ENCODE peak calls at places on chromosomes 16 and 17, in six cellular contexts. O, H, Y, W, G and M are unnamed samples.

GRCh38 chr16:27847030-27847550 is 216.4 kb downstream of the GSG1L start:
- DNase-seq in O (no peak), H (no peak), Y (no peak), W (no peak), G (no peak), M (no peak)

GRCh38 chr17:68197091-68197996 is 50.5 kb upstream of the AMZ2 start:
- DNase-seq in O (peak), H (no peak), Y (peak), W (peak), G (no peak), M (no peak)

GRCh38 chr17:80781851-80782277 is 209.8 kb upstream of the CHMP6 start:
- DNase-seq in O (no peak), H (no peak), Y (no peak), W (peak), G (no peak), M (no peak)

GRCh38 chr17:76740329-76741118 is 2.6 kb downstream of the MFSD11 start:
- DNase-seq in O (no peak), H (no peak), Y (no peak), W (peak), G (no peak), M (no peak)

GRCh38 chr17:78875738-78876597 is 27.0 kb downstream of the CEP295NL start:
- DNase-seq in O (no peak), H (no peak), Y (no peak), W (no peak), G (no peak), M (no peak)

GRCh38 chr17:61376931-61377838 is 22.5 kb upstream of the TBX2 start:
- DNase-seq in O (no peak), H (no peak), Y (no peak), W (no peak), G (no peak), M (no peak)

GRCh38 chr17:35187481-35187880 is 6.7 kb downstream of the SLC35G3 start:
- DNase-seq in O (no peak), H (no peak), Y (no peak), W (no peak), G (no peak), M (no peak)

GRCh38 chr16:5382484-5382883 is 284.9 kb upstream of the EEF2KMT start:
- DNase-seq in O (no peak), H (no peak), Y (no peak), W (no peak), G (no peak), M (no peak)

GRCh38 chr17:58728831-58729230 is 26.8 kb upstream of the PPM1E start:
- DNase-seq in O (no peak), H (no peak), Y (no peak), W (no peak), G (no peak), M (no peak)

GRCh38 chr17:35046740-35047283 is 16.7 kb downstream of the RFFL start:
- DNase-seq in O (peak), H (peak), Y (no peak), W (peak), G (peak), M (no peak)

GRCh38 chr17:42312285-42313130 is 24.2 kb downstream of the STAT5A start:
- DNase-seq in O (peak), H (no peak), Y (peak), W (peak), G (peak), M (peak)

GRCh38 chr16:81366316-81366932 is 51.7 kb downstream of the GAN start:
- DNase-seq in O (peak), H (peak), Y (no peak), W (peak), G (peak), M (no peak)

GRCh38 chr17:2894782-2895181 is 98.5 kb downstream of the RAP1GAP2 start:
- DNase-seq in O (no peak), H (no peak), Y (no peak), W (no peak), G (no peak), M (no peak)

GRCh38 chr16:19777061-19777460 is 59.0 kb downstream of the IQCK start:
- DNase-seq in O (peak), H (no peak), Y (no peak), W (no peak), G (no peak), M (no peak)

GRCh38 chr17:71987634-71988033 is 133.2 kb upstream of the SOX9 start:
- DNase-seq in O (no peak), H (no peak), Y (no peak), W (no peak), G (no peak), M (no peak)

GRCh38 chr17:732788-733720 is 658 bp downstream of the TLCD3A start:
- DNase-seq in O (no peak), H (no peak), Y (peak), W (peak), G (no peak), M (peak)

GRCh38 chr16:76955629-76956028 is 235.4 kb upstream of the MON1B start:
- DNase-seq in O (no peak), H (no peak), Y (no peak), W (no peak), G (no peak), M (no peak)

GRCh38 chr16:28616636-28617035 is 6.8 kb upstream of the SULT1A1 start:
- DNase-seq in O (no peak), H (no peak), Y (no peak), W (no peak), G (no peak), M (no peak)

GRCh38 chr17:6496116-6496481 is 51.8 kb downstream of the PIMREG start:
- DNase-seq in O (no peak), H (no peak), Y (peak), W (peak), G (no peak), M (no peak)

GRCh38 chr17:5437721-5438317 is 1.1 kb downstream of the C1QBP start:
- DNase-seq in O (no peak), H (no peak), Y (no peak), W (no peak), G (no peak), M (no peak)

GRCh38 chr16:66832661-66833305 is 2.0 kb upstream of the NAE1 start:
- DNase-seq in O (no peak), H (no peak), Y (peak), W (no peak), G (no peak), M (no peak)

GRCh38 chr17:35242158-35242804 is 591 bp upstream of the SLFN5 start:
- DNase-seq in O (peak), H (no peak), Y (peak), W (no peak), G (peak), M (peak)

GRCh38 chr17:72602517-72603345 is 481.9 kb downstream of the SOX9 start:
- DNase-seq in O (no peak), H (no peak), Y (peak), W (no peak), G (no peak), M (no peak)

GRCh38 chr17:36475346-36475970 is 11.0 kb upstream of the ZNHIT3 start:
- DNase-seq in O (no peak), H (no peak), Y (no peak), W (no peak), G (no peak), M (no peak)

GRCh38 chr16:85607331-85607765 is 5.8 kb upstream of the GSE1 start:
- DNase-seq in O (no peak), H (no peak), Y (peak), W (peak), G (no peak), M (no peak)

GRCh38 chr16:79618712-79619050 is 18.1 kb upstream of the MAF start:
- DNase-seq in O (no peak), H (no peak), Y (no peak), W (no peak), G (no peak), M (no peak)

GRCh38 chr16:69311533-69312388 is 611 bp downstream of the VPS4A start:
- DNase-seq in O (peak), H (no peak), Y (peak), W (peak), G (peak), M (peak)

GRCh38 chr16:69309316-69309715 is 1.8 kb upstream of the VPS4A start:
- DNase-seq in O (no peak), H (no peak), Y (no peak), W (no peak), G (no peak), M (no peak)

GRCh38 chr16:69310479-69311114 is 553 bp upstream of the VPS4A start:
- DNase-seq in O (no peak), H (no peak), Y (no peak), W (no peak), G (no peak), M (no peak)

GRCh38 chr16:69313469-69313868 is 2.3 kb downstream of the VPS4A start:
- DNase-seq in O (no peak), H (no peak), Y (no peak), W (no peak), G (no peak), M (no peak)

DNA sequence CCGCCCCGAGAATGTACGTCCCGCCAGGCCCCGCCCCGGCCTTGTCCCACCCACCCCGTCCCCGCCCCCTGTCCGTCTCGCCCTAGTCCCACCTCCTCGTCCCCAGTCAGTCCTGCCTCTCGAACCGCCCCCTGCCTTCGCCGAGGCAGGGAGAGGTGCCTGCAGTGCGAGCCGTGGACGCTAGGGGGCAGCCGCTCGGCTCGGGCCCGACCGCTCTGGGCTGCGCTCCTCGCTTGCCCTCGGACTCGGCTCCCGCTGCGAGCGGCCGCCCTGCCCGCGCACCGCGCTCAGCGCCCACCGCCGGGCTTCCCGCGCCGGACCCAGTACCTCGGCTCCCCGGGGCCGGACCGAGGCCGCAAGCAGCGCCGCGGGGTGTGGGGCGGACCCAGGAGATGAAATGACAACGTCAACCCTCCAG is at the start of gene VPS4A:
- DNase-seq in O (peak), H (peak), Y (peak), W (peak), G (peak), M (peak)
- TF ChIP-seq POLR2A in O (no peak), H (peak), Y (peak), W (no peak), G (peak), M (peak)

GRCh38 chr16:3152273-3153076 is 17.6 kb downstream of the ZNF213 start:
- DNase-seq in O (no peak), H (peak), Y (peak), W (peak), G (peak), M (no peak)
- TF ChIP-seq POLR2AphosphoS5 in O (no peak), H (no peak), Y (no peak), W (no peak), G (no peak), M (no peak)

GRCh38 chr17:64785050-64785449 is 122.9 kb upstream of the SMURF2 start:
- DNase-seq in O (no peak), H (no peak), Y (no peak), W (no peak), G (no peak), M (no peak)
- TF ChIP-seq TAF1 in O (no peak), H (no peak), Y (no peak), W (no peak), G (no peak), M (no peak)

GRCh38 chr17:17581509-17581908 is 10.0 kb downstream of the PEMT start:
- DNase-seq in O (no peak), H (no peak), Y (no peak), W (no peak), G (no peak), M (no peak)
- TF ChIP-seq POLR2A in O (no peak), H (no peak), Y (no peak), W (no peak), G (no peak), M (no peak)

DNA sequence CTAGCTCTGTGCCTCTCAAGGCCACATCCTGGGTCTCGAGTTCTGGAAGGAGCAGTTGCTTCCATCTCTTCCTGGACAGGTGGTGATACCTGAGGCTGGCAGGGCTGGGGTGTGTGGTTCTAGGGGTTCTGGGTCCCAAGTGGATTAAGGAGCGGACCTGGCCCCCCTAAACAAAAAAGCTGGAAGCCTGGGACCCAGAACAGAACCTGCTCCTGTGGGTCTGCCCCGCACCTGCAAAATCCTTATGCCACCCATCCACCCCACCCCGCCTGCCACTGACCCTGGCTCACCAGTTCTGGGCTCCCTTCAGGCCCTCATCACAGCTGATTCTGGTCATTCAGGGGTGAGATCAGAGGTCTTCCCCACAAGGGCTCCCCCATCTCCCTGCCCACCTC is 44.8 kb downstream of the ADCY7 start:
- DNase-seq in O (no peak), H (no peak), Y (no peak), W (no peak), G (no peak), M (no peak)
- TF ChIP-seq POLR2AphosphoS5 in O (no peak), H (no peak), Y (no peak), W (no peak), G (no peak), M (no peak)

GRCh38 chr17:50184057-50184456 is 17.4 kb downstream of the COL1A1 start:
- DNase-seq in O (no peak), H (no peak), Y (no peak), W (no peak), G (no peak), M (no peak)

GRCh38 chr17:50184611-50185398 is 16.6 kb downstream of the COL1A1 start:
- DNase-seq in O (peak), H (no peak), Y (no peak), W (no peak), G (no peak), M (no peak)

GRCh38 chr17:50187403-50187735 is 14.1 kb downstream of the COL1A1 start:
- DNase-seq in O (no peak), H (no peak), Y (no peak), W (no peak), G (no peak), M (no peak)

GRCh38 chr17:50186661-50187402 is 14.6 kb downstream of the COL1A1 start:
- DNase-seq in O (no peak), H (no peak), Y (no peak), W (no peak), G (no peak), M (no peak)

DNA sequence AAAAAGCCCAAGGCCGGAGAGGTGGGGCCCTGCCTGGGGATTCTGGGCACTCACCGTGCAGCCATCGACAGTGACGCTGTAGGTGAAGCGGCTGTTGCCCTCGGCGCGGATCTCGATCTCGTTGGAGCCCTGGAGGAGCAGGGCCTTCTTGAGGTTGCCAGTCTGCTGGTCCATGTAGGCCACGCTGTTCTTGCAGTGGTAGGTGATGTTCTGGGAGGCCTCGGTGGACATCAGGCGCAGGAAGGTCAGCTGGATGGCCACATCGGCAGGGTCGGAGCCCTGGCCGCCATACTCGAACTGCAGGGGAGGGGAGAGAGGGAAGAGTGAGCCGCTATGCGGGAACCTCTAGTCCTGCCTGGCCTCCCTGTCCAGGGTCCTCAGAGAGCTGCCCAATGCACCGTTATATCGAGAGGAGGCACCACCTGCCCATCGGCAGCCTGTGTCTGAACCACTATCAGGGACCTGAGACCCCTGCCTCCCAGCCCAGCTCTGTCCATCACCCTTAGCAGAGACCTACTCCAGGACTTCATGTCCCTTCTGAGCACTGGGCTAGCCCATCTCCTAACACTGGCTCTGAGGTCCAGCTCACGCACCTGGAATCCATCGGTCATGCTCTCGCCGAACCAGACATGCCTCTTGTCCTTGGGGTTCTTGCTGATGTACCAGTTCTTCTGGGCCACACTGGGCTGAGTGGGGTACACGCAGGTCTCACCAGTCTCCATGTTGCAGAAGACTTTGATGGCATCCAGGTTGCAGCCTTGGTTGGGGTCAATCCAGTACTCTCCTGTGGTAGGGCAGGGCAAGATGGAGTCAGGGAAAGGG is 15.5 kb downstream of the COL1A1 start:
- DNase-seq in O (no peak), H (no peak), Y (no peak), W (no peak), G (no peak), M (no peak)
- TF ChIP-seq TAF1 in O (no peak), H (no peak), Y (no peak), W (no peak), G (no peak), M (no peak)

DNA sequence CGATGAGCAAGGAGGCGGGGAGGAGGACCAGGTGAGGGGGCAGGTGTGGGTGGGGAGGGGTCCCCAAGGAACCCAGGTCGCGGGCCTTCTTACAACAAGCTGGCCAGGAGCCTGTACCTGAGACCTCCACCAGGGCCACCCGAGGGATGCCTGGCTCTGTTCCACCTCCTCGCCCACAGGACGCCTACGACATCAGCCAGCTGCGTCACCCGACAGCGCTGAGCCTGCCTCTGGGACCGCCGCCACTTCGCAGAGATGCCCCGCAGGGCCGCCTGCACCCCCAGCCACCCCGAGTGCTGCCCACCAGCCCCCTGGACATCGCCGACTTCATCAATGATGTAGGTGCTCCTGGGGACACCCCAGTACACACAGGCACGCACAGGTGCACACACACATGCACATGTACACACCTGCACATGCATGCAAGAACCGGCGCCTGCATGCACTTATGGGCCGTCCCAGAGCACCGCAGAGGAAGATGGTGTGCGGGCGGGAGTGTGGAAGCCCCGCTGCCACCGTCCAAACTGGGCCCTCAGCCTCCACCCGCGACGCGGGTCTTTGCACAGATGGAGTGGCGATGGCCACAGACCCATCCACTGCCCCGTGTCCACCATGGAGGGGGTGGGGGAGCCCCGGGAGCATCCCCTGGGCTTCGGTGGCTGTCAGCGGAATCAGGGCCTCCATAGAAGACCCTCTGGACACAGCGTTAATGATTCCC is 6.6 kb downstream of the SLC22A31 start:
- DNase-seq in O (no peak), H (no peak), Y (peak), W (no peak), G (no peak), M (peak)
- TF ChIP-seq POLR2A in O (no peak), H (no peak), Y (no peak), W (no peak), G (no peak), M (no peak)

DNA sequence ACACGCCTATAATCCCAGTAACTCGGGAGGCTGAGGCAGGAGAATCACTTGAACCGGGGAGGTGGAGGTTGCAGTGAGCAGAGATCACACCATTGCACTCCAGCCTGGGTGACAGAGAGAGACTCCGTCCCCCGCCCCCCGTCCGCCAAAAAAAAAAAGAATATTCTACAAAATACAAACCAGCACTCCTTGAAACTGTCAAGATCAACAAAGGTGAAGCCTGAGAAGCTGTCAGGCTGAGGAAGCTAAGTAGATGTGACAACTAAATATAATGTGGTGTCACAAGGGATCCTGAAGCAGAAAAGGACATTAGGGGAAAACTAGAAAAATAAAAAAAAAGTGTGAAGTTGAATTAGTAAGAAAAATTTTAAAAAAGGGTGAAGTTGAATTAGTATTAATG is 6.2 kb downstream of the CD2BP2 start:
- DNase-seq in O (no peak), H (no peak), Y (no peak), W (no peak), G (no peak), M (no peak)
- TF ChIP-seq POLR2AphosphoS5 in O (no peak), H (no peak), Y (no peak), W (no peak), G (no peak), M (no peak)

DNA sequence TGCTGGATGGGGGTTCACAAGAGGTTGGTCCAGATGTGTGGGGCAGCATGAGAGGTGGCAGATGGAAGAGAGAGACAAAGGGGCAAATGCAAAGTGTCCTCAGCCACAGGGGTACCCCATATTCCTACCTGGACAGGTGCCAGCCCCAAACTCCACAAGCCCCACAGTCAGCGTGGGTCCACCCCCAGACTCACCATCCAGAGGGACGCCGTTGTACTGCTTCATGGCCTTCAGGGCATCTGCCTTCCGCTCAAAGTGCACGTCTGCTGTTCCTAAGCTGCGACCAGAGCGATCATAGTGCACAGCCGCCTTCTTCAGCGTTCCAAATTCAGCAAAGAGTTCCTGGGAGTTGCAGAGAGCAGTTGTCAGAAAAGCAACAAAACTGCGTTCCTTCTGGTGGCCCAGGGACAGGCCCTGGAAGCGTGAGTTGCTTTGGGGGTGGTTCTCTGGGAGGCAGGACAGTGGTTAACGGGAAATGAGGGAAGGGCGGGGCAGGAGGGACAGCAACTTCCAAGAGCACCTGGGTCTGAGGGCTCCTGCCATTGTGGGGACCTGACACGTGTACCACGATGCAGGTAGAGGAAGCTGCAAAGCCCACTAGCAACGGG is 2.3 kb downstream of the ALYREF start:
- DNase-seq in O (no peak), H (no peak), Y (no peak), W (no peak), G (no peak), M (no peak)
- TF ChIP-seq TAF1 in O (no peak), H (no peak), Y (no peak), W (no peak), G (no peak), M (no peak)